ENCODE peak calls at places on chromosomes 5 and 9, in four cellular contexts. One of them, this sample, is unnamed.

GRCh38 chr9:86795861-86796497 is 151.3 kb downstream of the GAS1 start:
- DNase-seq in uterus: peak; percentile 80
- DNase-seq in fibroblast of mammary gland: peak; percentile 93
- DNase-seq in WERI-Rb-1: no peak
- DNase-seq in this sample: peak; percentile 84

GRCh38 chr9:31908891-31909480 is 475.5 kb upstream of the ACO1 start:
- DNase-seq in uterus: no peak
- DNase-seq in fibroblast of mammary gland: no peak
- DNase-seq in WERI-Rb-1: no peak
- DNase-seq in this sample: no peak

GRCh38 chr5:90563161-90563560 is 4.6 kb downstream of the ADGRV1 start:
- DNase-seq in uterus: no peak
- DNase-seq in fibroblast of mammary gland: no peak
- DNase-seq in WERI-Rb-1: no peak
- DNase-seq in this sample: no peak

GRCh38 chr5:87151547-87151946 is 116.1 kb upstream of the RASA1 start:
- DNase-seq in uterus: no peak
- DNase-seq in fibroblast of mammary gland: peak; percentile 97
- DNase-seq in WERI-Rb-1: no peak
- DNase-seq in this sample: no peak

GRCh38 chr9:83656032-83656680 is 33.2 kb downstream of the IDNK start:
- DNase-seq in uterus: no peak
- DNase-seq in fibroblast of mammary gland: no peak
- DNase-seq in WERI-Rb-1: no peak
- DNase-seq in this sample: no peak

GRCh38 chr5:62653001-62653863 is 74.6 kb downstream of the LRRC70 start:
- DNase-seq in uterus: no peak
- DNase-seq in fibroblast of mammary gland: no peak
- DNase-seq in WERI-Rb-1: no peak
- DNase-seq in this sample: no peak

GRCh38 chr5:133056891-133057290 is 5.1 kb downstream of the HSPA4 start:
- DNase-seq in uterus: no peak
- DNase-seq in fibroblast of mammary gland: no peak
- DNase-seq in WERI-Rb-1: no peak
- DNase-seq in this sample: no peak

GRCh38 chr5:143887302-143887638 is 75.3 kb downstream of the HMHB1 start:
- DNase-seq in uterus: no peak
- DNase-seq in fibroblast of mammary gland: peak; percentile 78
- DNase-seq in WERI-Rb-1: no peak
- DNase-seq in this sample: no peak

GRCh38 chr9:102911185-102911584 is 83.9 kb upstream of the CYLC2 start:
- DNase-seq in uterus: no peak
- DNase-seq in fibroblast of mammary gland: no peak
- DNase-seq in WERI-Rb-1: no peak
- DNase-seq in this sample: no peak

GRCh38 chr9:94817291-94818195 is 91.0 kb downstream of the AOPEP start:
- DNase-seq in uterus: no peak
- DNase-seq in fibroblast of mammary gland: no peak
- DNase-seq in WERI-Rb-1: no peak
- DNase-seq in this sample: no peak

GRCh38 chr5:18114161-18114802 is 480.0 kb downstream of the TAF11L14 start:
- DNase-seq in uterus: no peak
- DNase-seq in fibroblast of mammary gland: no peak
- DNase-seq in WERI-Rb-1: no peak
- DNase-seq in this sample: no peak

GRCh38 chr5:54470677-54471076 is 15.2 kb downstream of the HSPB3 start:
- DNase-seq in uterus: no peak
- DNase-seq in fibroblast of mammary gland: peak; percentile 62
- DNase-seq in WERI-Rb-1: no peak
- DNase-seq in this sample: no peak

GRCh38 chr5:5199460-5199859 is 59.3 kb downstream of the ADAMTS16 start:
- DNase-seq in uterus: no peak
- DNase-seq in fibroblast of mammary gland: no peak
- DNase-seq in WERI-Rb-1: no peak
- DNase-seq in this sample: no peak

GRCh38 chr9:137241490-137242328 is 622 bp downstream of the TUBB4B start:
- DNase-seq in uterus: peak; percentile 64
- DNase-seq in fibroblast of mammary gland: peak; percentile 44
- DNase-seq in WERI-Rb-1: peak; percentile 91
- DNase-seq in this sample: peak; percentile 71

GRCh38 chr9:136615631-136616306 is 46.9 kb upstream of the EGFL7 start:
- DNase-seq in uterus: no peak
- DNase-seq in fibroblast of mammary gland: peak; percentile 16
- DNase-seq in WERI-Rb-1: no peak
- DNase-seq in this sample: no peak

GRCh38 chr9:38287420-38287985 is 105.0 kb upstream of the ALDH1B1 start:
- DNase-seq in uterus: no peak
- DNase-seq in fibroblast of mammary gland: no peak
- DNase-seq in WERI-Rb-1: no peak
- DNase-seq in this sample: peak; percentile 36

GRCh38 chr9:19116391-19116790 is 10.9 kb downstream of the PLIN2 start:
- DNase-seq in uterus: peak; percentile 36
- DNase-seq in fibroblast of mammary gland: peak; percentile 92
- DNase-seq in WERI-Rb-1: no peak
- DNase-seq in this sample: no peak

GRCh38 chr9:77826621-77827020 is 178.5 kb upstream of the GNA14 start:
- DNase-seq in uterus: no peak
- DNase-seq in fibroblast of mammary gland: no peak
- DNase-seq in WERI-Rb-1: no peak
- DNase-seq in this sample: no peak

GRCh38 chr9:15271403-15271802 is 35.6 kb downstream of the TTC39B start:
- DNase-seq in uterus: no peak
- DNase-seq in fibroblast of mammary gland: no peak
- DNase-seq in WERI-Rb-1: no peak
- DNase-seq in this sample: no peak

GRCh38 chr5:101390317-101390908 is 487.3 kb upstream of the ST8SIA4 start:
- DNase-seq in uterus: no peak
- DNase-seq in fibroblast of mammary gland: peak; percentile 78
- DNase-seq in WERI-Rb-1: peak; percentile 14
- DNase-seq in this sample: no peak

GRCh38 chr9:91502913-91503649 is 79.4 kb upstream of the NFIL3 start:
- DNase-seq in uterus: no peak
- DNase-seq in fibroblast of mammary gland: no peak
- DNase-seq in WERI-Rb-1: no peak
- DNase-seq in this sample: no peak

GRCh38 chr5:378976-379742 is 57.6 kb downstream of the AHRR start:
- DNase-seq in uterus: no peak
- DNase-seq in fibroblast of mammary gland: peak; percentile 47
- DNase-seq in WERI-Rb-1: no peak
- DNase-seq in this sample: peak; percentile 28

GRCh38 chr9:108675708-108676107 is 180.1 kb downstream of the ACTL7B start:
- DNase-seq in uterus: no peak
- DNase-seq in fibroblast of mammary gland: no peak
- DNase-seq in WERI-Rb-1: no peak
- DNase-seq in this sample: no peak

GRCh38 chr5:88269222-88269771 is 652 bp upstream of the TMEM161B start:
- DNase-seq in uterus: no peak
- DNase-seq in fibroblast of mammary gland: peak; percentile 16
- DNase-seq in WERI-Rb-1: peak; percentile 10
- DNase-seq in this sample: no peak

GRCh38 chr5:1651971-1652872 is 128.5 kb upstream of the LPCAT1 start:
- DNase-seq in uterus: no peak
- DNase-seq in fibroblast of mammary gland: no peak
- DNase-seq in WERI-Rb-1: no peak
- DNase-seq in this sample: no peak

GRCh38 chr9:96501981-96502833 is 52.2 kb downstream of the HABP4 start:
- DNase-seq in uterus: no peak
- DNase-seq in fibroblast of mammary gland: no peak
- DNase-seq in WERI-Rb-1: no peak
- DNase-seq in this sample: no peak

GRCh38 chr5:36878421-36879088 is 2.0 kb downstream of the NIPBL start:
- DNase-seq in uterus: no peak
- DNase-seq in fibroblast of mammary gland: peak; percentile 55
- DNase-seq in WERI-Rb-1: peak; percentile 83
- DNase-seq in this sample: no peak

GRCh38 chr5:145689235-145689634 is 145.9 kb downstream of the PRELID2 start:
- DNase-seq in uterus: no peak
- DNase-seq in fibroblast of mammary gland: no peak
- DNase-seq in WERI-Rb-1: no peak
- DNase-seq in this sample: no peak

GRCh38 chr5:55657443-55657842 is 54.7 kb downstream of the SLC38A9 start:
- DNase-seq in uterus: no peak
- DNase-seq in fibroblast of mammary gland: no peak
- DNase-seq in WERI-Rb-1: no peak
- DNase-seq in this sample: no peak

GRCh38 chr5:74360535-74361210 is 279.9 kb downstream of the ENC1 start:
- DNase-seq in uterus: no peak
- DNase-seq in fibroblast of mammary gland: no peak
- DNase-seq in WERI-Rb-1: peak; percentile 43
- DNase-seq in this sample: no peak

GRCh38 chr5:32836176-32836575 is 125.1 kb downstream of the NPR3 start:
- DNase-seq in uterus: no peak
- DNase-seq in fibroblast of mammary gland: peak; percentile 63
- DNase-seq in WERI-Rb-1: no peak
- DNase-seq in this sample: no peak

GRCh38 chr9:132670816-132671371 is 630 bp downstream of the GTF3C4 start:
- DNase-seq in uterus: peak; percentile 22
- DNase-seq in fibroblast of mammary gland: peak; percentile 26
- DNase-seq in WERI-Rb-1: peak; percentile 59
- DNase-seq in this sample: no peak

GRCh38 chr5:56123531-56124243 is 109.4 kb downstream of the ANKRD55 start:
- DNase-seq in uterus: peak; percentile 47
- DNase-seq in fibroblast of mammary gland: peak; percentile 99
- DNase-seq in WERI-Rb-1: peak; percentile 50
- DNase-seq in this sample: peak; percentile 75

GRCh38 chr5:51411917-51412316 is 28.7 kb downstream of the ISL1 start:
- DNase-seq in uterus: no peak
- DNase-seq in fibroblast of mammary gland: no peak
- DNase-seq in WERI-Rb-1: no peak
- DNase-seq in this sample: no peak

GRCh38 chr5:124584991-124585715 is 161.3 kb downstream of the ZNF608 start:
- DNase-seq in uterus: no peak
- DNase-seq in fibroblast of mammary gland: peak; percentile 15
- DNase-seq in WERI-Rb-1: no peak
- DNase-seq in this sample: no peak

GRCh38 chr5:168400429-168401220 is 85.6 kb upstream of the RARS1 start:
- DNase-seq in uterus: no peak
- DNase-seq in fibroblast of mammary gland: no peak
- DNase-seq in WERI-Rb-1: no peak
- DNase-seq in this sample: no peak

GRCh38 chr5:80238778-80239679 is 16.8 kb downstream of the SERINC5 start:
- DNase-seq in uterus: peak; percentile 56
- DNase-seq in fibroblast of mammary gland: peak; percentile 74
- DNase-seq in WERI-Rb-1: no peak
- DNase-seq in this sample: peak; percentile 78
- H3K4me3 ChIP-seq in uterus: no peak overlapping the region
- H3K4me3 ChIP-seq in fibroblast of mammary gland: no peak overlapping the region
- H3K4me3 ChIP-seq in WERI-Rb-1: no peak overlapping the region
- H3K4me3 ChIP-seq in this sample: no peak overlapping the region

GRCh38 chr9:98465799-98466198 is 210.3 kb upstream of the TBC1D2 start:
- DNase-seq in uterus: no peak
- DNase-seq in fibroblast of mammary gland: no peak
- DNase-seq in WERI-Rb-1: no peak
- DNase-seq in this sample: no peak

GRCh38 chr9:98462310-98462709 is 206.9 kb upstream of the TBC1D2 start:
- DNase-seq in uterus: no peak
- DNase-seq in fibroblast of mammary gland: no peak
- DNase-seq in WERI-Rb-1: no peak
- DNase-seq in this sample: no peak

GRCh38 chr9:98457696-98458370 is 202.4 kb upstream of the TBC1D2 start:
- DNase-seq in uterus: no peak
- DNase-seq in fibroblast of mammary gland: peak; percentile 42
- DNase-seq in WERI-Rb-1: no peak
- DNase-seq in this sample: no peak

GRCh38 chr9:98455957-98456621 is 200.6 kb upstream of the TBC1D2 start:
- DNase-seq in uterus: no peak
- DNase-seq in fibroblast of mammary gland: peak; percentile 71
- DNase-seq in WERI-Rb-1: no peak
- DNase-seq in this sample: no peak

DNA sequence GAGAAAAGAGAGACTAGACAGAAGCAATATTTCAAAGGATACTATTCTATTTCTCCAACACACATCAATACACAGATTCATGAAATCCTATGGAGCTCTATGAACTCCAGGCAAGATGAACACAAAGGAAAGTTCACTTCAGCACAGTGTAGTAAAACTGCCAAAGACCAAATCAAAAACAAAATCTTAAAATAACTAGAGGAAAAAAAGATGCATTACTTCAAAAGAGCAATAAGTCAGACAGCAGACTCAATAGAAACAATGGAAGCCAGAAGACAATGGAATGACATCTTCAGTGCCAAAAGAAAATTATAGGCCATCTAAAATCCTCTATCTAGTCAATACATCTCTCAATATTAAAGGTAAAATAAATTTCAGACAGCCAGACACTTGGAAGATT is 205.3 kb upstream of the TBC1D2 start:
- DNase-seq in uterus: no peak
- DNase-seq in fibroblast of mammary gland: peak; percentile 15
- DNase-seq in WERI-Rb-1: no peak
- DNase-seq in this sample: no peak
- H3K4me3 ChIP-seq in uterus: no peak overlapping the region
- H3K4me3 ChIP-seq in fibroblast of mammary gland: no peak overlapping the region
- H3K4me3 ChIP-seq in WERI-Rb-1: no peak overlapping the region
- H3K4me3 ChIP-seq in this sample: no peak overlapping the region

GRCh38 chr9:124455820-124456219 is 5.6 kb downstream of the ADGRD2 start:
- DNase-seq in uterus: no peak
- DNase-seq in fibroblast of mammary gland: no peak
- DNase-seq in WERI-Rb-1: no peak
- DNase-seq in this sample: no peak
- H3K4me3 ChIP-seq in uterus: no peak overlapping the region
- H3K4me3 ChIP-seq in fibroblast of mammary gland: no peak overlapping the region
- H3K4me3 ChIP-seq in WERI-Rb-1: no peak overlapping the region
- H3K4me3 ChIP-seq in this sample: no peak overlapping the region

GRCh38 chr5:115480900-115481299 is 63.7 kb downstream of the FEM1C start:
- DNase-seq in uterus: no peak
- DNase-seq in fibroblast of mammary gland: no peak
- DNase-seq in WERI-Rb-1: no peak
- DNase-seq in this sample: no peak

GRCh38 chr5:115486728-115487127 is 57.8 kb downstream of the FEM1C start:
- DNase-seq in uterus: no peak
- DNase-seq in fibroblast of mammary gland: no peak
- DNase-seq in WERI-Rb-1: no peak
- DNase-seq in this sample: no peak

GRCh38 chr5:115487168-115487567 is 57.4 kb downstream of the FEM1C start:
- DNase-seq in uterus: no peak
- DNase-seq in fibroblast of mammary gland: no peak
- DNase-seq in WERI-Rb-1: no peak
- DNase-seq in this sample: no peak

GRCh38 chr5:115487750-115488149 is 56.8 kb downstream of the FEM1C start:
- DNase-seq in uterus: no peak
- DNase-seq in fibroblast of mammary gland: no peak
- DNase-seq in WERI-Rb-1: no peak
- DNase-seq in this sample: no peak

GRCh38 chr5:115484368-115484767 is 60.2 kb downstream of the FEM1C start:
- DNase-seq in uterus: no peak
- DNase-seq in fibroblast of mammary gland: no peak
- DNase-seq in WERI-Rb-1: no peak
- DNase-seq in this sample: no peak
- H3K4me3 ChIP-seq in uterus: no peak overlapping the region
- H3K4me3 ChIP-seq in fibroblast of mammary gland: no peak overlapping the region
- H3K4me3 ChIP-seq in WERI-Rb-1: no peak overlapping the region
- H3K4me3 ChIP-seq in this sample: no peak overlapping the region

This sample was measured in right atrium auricular region.